ENCODE peak calls at places on chromosome 7, in five cellular contexts. N is suprapubic skin, A is neural progenitor cell, W is endothelial cell, Q is epithelial cell of esophagus. R is an unnamed sample.

GRCh38 chr7:108486291-108486966 is 30.2 kb upstream of the NRCAM start:
- DNase-seq in N (no peak), A (no peak), W (no peak), Q (no peak), R (no peak)

GRCh38 chr7:85172530-85172941 is 14.3 kb downstream of the SEMA3D start:
- DNase-seq in N (no peak), A (no peak), W (no peak), Q (peak; percentile 58), R (no peak)

GRCh38 chr7:2030475-2031456 is 202.0 kb downstream of the MAD1L1 start:
- DNase-seq in N (peak; percentile 51), A (no peak), W (no peak), Q (no peak), R (no peak)

GRCh38 chr7:147279951-147280350 is 1163.3 kb downstream of the CNTNAP2 start:
- DNase-seq in N (no peak), A (peak; percentile 43), W (no peak), Q (no peak), R (no peak)

GRCh38 chr7:159105066-159105780 is 39.4 kb downstream of the VIPR2 start:
- DNase-seq in N (peak; percentile 53), A (no peak), W (no peak), Q (no peak), R (no peak)

GRCh38 chr7:47371733-47372368 is 210.1 kb downstream of the TNS3 start:
- DNase-seq in N (no peak), A (no peak), W (no peak), Q (peak; percentile 88), R (no peak)

GRCh38 chr7:43234968-43235367 is 122.5 kb downstream of the HECW1 start:
- DNase-seq in N (no peak), A (no peak), W (no peak), Q (no peak), R (no peak)

GRCh38 chr7:29771081-29771832 is 35.1 kb upstream of the WIPF3 start:
- DNase-seq in N (no peak), A (no peak), W (no peak), Q (no peak), R (no peak)

GRCh38 chr7:28983396-28984190 is 25.5 kb upstream of the TRIL start:
- DNase-seq in N (no peak), A (no peak), W (no peak), Q (no peak), R (no peak)

GRCh38 chr7:99452541-99452940 is 13.4 kb downstream of the ATP5MF start:
- DNase-seq in N (no peak), A (no peak), W (no peak), Q (no peak), R (no peak)

GRCh38 chr7:159154243-159154642 is 9.6 kb upstream of the VIPR2 start:
- DNase-seq in N (no peak), A (no peak), W (no peak), Q (no peak), R (no peak)

GRCh38 chr7:100679129-100679926 is 5.8 kb downstream of the GNB2 start:
- DNase-seq in N (peak; percentile 68), A (no peak), W (no peak), Q (no peak), R (no peak)

GRCh38 chr7:80095545-80095944 is 39.1 kb upstream of the GNAI1 start:
- DNase-seq in N (no peak), A (no peak), W (no peak), Q (peak; percentile 23), R (no peak)

GRCh38 chr7:149427096-149427680 is 33.7 kb downstream of the ZNF777 start:
- DNase-seq in N (no peak), A (peak; percentile 67), W (no peak), Q (no peak), R (no peak)

GRCh38 chr7:102184303-102184702 is 102.4 kb upstream of the SH2B2 start:
- DNase-seq in N (no peak), A (no peak), W (no peak), Q (no peak), R (no peak)

GRCh38 chr7:90552521-90552920 is 43.6 kb upstream of the CDK14 start:
- DNase-seq in N (no peak), A (no peak), W (no peak), Q (peak; percentile 52), R (peak; percentile 15)

GRCh38 chr7:65307651-65308299 is 65.9 kb upstream of the ZNF92 start:
- DNase-seq in N (no peak), A (peak; percentile 81), W (peak; percentile 73), Q (peak; percentile 64), R (peak; percentile 58)

GRCh38 chr7:112985377-112985987 is 101.1 kb downstream of the GPR85 start:
- DNase-seq in N (no peak), A (peak; percentile 11), W (no peak), Q (peak; percentile 46), R (no peak)

GRCh38 chr7:101299511-101300464 is 21.8 kb downstream of the IFT22 start:
- DNase-seq in N (no peak), A (peak; percentile 62), W (peak; percentile 47), Q (no peak), R (no peak)

GRCh38 chr7:97043281-97043680 is 18.6 kb upstream of the DLX5 start:
- DNase-seq in N (no peak), A (no peak), W (no peak), Q (peak; percentile 49), R (no peak)

GRCh38 chr7:50812847-50813475 is 30.3 kb upstream of the GRB10 start:
- DNase-seq in N (peak; percentile 73), A (no peak), W (no peak), Q (peak; percentile 84), R (no peak)

GRCh38 chr7:127904706-127905056 is 126.6 kb downstream of the LRRC4 start:
- DNase-seq in N (no peak), A (no peak), W (no peak), Q (peak; percentile 32), R (no peak)

GRCh38 chr7:771241-772004 is 44.3 kb upstream of the PRKAR1B start:
- DNase-seq in N (no peak), A (no peak), W (no peak), Q (no peak), R (no peak)

GRCh38 chr7:30974605-30975256 is 11.0 kb downstream of the GHRHR start:
- DNase-seq in N (no peak), A (peak; percentile 82), W (peak; percentile 82), Q (peak; percentile 62), R (peak; percentile 91)

GRCh38 chr7:142585425-142585824 is 163.8 kb upstream of the PRSS1 start:
- DNase-seq in N (no peak), A (no peak), W (no peak), Q (no peak), R (no peak)

GRCh38 chr7:16484453-16485158 is 19.1 kb upstream of the SOSTDC1 start:
- DNase-seq in N (no peak), A (peak; percentile 31), W (no peak), Q (peak; percentile 86), R (no peak)

GRCh38 chr7:85749715-85750453 is 563.0 kb upstream of the SEMA3D start:
- DNase-seq in N (no peak), A (no peak), W (no peak), Q (no peak), R (no peak)

GRCh38 chr7:29318853-29319718 is 124.5 kb downstream of the CHN2 start:
- DNase-seq in N (no peak), A (no peak), W (no peak), Q (no peak), R (no peak)

GRCh38 chr7:18874875-18875274 is 242.6 kb downstream of the TWIST1 start:
- DNase-seq in N (no peak), A (no peak), W (no peak), Q (no peak), R (no peak)

GRCh38 chr7:18872344-18872743 is 245.1 kb downstream of the TWIST1 start:
- DNase-seq in N (no peak), A (no peak), W (no peak), Q (no peak), R (no peak)

GRCh38 chr7:18877874-18878273 is 239.6 kb downstream of the TWIST1 start:
- DNase-seq in N (no peak), A (no peak), W (no peak), Q (no peak), R (no peak)

GRCh38 chr7:18873674-18874341 is 243.6 kb downstream of the TWIST1 start:
- DNase-seq in N (no peak), A (peak; percentile 48), W (peak; percentile 22), Q (peak; percentile 21), R (no peak)
- TF ChIP-seq CTCF in N (no peak), A (peak; percentile 62), W (peak; percentile 48), Q (peak; percentile 50), R (no peak)

GRCh38 chr7:76383089-76383944 is 24.5 kb upstream of the YWHAG start:
- DNase-seq in N (no peak), A (peak; percentile 66), W (no peak), Q (peak; percentile 56), R (no peak)

GRCh38 chr7:76380623-76380966 is 21.8 kb upstream of the YWHAG start:
- DNase-seq in N (no peak), A (no peak), W (no peak), Q (no peak), R (no peak)

GRCh38 chr7:76377186-76377918 is 18.6 kb upstream of the YWHAG start:
- DNase-seq in N (no peak), A (no peak), W (no peak), Q (no peak), R (no peak)

GRCh38 chr7:76386691-76387260 is 22.7 kb downstream of the SSC4D start:
- DNase-seq in N (no peak), A (no peak), W (no peak), Q (no peak), R (no peak)

DNA sequence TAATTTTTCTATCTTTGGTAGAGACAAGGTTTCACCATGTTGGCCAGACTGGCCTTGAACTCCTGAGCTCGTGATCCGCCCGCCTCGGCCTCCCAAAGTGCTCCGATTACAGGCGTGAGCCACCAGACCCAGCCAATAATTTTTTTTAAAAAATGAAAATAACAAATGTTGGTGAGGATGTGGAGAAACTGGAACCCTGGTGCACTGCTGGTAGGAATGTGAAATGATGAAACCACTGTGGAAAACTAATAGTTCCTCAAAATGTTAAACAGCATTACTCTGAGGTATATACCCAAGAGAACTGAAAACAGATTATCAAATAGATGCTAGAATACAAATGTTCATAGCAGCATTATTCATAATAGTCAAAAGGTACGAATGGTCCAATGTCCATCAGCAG is 23.0 kb upstream of the YWHAG start:
- DNase-seq in N (no peak), A (no peak), W (no peak), Q (no peak), R (no peak)
- TF ChIP-seq CTCF in N (no peak), A (peak; percentile 6), W (no peak), Q (peak; percentile 22), R (no peak)

GRCh38 chr7:22853674-22854157 is 31.1 kb upstream of the TOMM7 start:
- DNase-seq in N (no peak), A (peak; percentile 49), W (no peak), Q (peak; percentile 42), R (no peak)
- TF ChIP-seq CTCF in N (no peak), A (peak; percentile 76), W (no peak), Q (no peak), R (peak; percentile 46)

DNA sequence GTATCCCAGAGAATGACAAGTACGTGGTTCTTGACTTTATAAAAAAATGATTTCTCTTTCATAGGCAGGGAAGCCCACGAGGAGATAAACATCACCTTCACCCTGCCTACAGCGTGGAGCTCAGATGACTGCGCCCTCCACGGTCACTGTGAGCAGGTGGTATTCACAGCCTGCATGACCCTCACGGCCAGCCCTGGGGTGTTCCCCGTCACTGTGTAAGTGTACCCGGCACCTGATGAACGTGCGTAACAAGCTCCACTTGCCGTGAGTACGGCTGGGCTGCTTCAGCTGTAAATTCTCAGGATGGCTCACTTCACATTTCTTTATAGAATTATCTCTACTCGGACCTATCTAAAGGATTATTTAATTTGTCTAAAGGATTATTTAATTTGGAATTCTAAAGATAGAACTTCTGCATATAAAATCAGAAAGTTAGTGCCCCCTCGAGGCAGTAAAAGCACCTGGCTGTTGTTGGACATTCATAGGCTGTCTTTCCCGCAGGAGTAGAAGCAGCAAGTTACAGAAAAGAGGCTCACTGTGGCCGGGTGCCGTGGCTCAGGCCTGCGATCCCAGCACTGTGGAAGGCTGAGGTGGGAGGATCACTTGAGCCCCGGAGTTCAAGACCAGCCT is 27.6 kb downstream of the TMEM248 start:
- DNase-seq in N (no peak), A (no peak), W (no peak), Q (no peak), R (no peak)
- TF ChIP-seq CTCF in N (no peak), A (no peak), W (no peak), Q (no peak), R (no peak)

R was measured in GM10248.